ENCODE peak calls at places on chromosomes 6 and 20, in six cellular contexts. U, X, W, O, E and K are unnamed samples.

GRCh38 chr6:1285589-1286340 is 26.1 kb upstream of the FOXQ1 start:
- DNase-seq in U (peak), X (no peak), W (peak), O (no peak), E (no peak), K (no peak)

GRCh38 chr6:13275435-13275989 is 52.8 kb downstream of the TBC1D7 start:
- DNase-seq in U (no peak), X (no peak), W (no peak), O (no peak), E (no peak), K (no peak)

GRCh38 chr6:12818324-12818723 is 101.8 kb downstream of the PHACTR1 start:
- DNase-seq in U (no peak), X (no peak), W (no peak), O (no peak), E (no peak), K (no peak)

GRCh38 chr20:53621482-53622246 is 28.0 kb upstream of the ZNF217 start:
- DNase-seq in U (peak), X (peak), W (peak), O (peak), E (peak), K (peak)

GRCh38 chr6:111487656-111488055 is 4.6 kb upstream of the REV3L start:
- DNase-seq in U (no peak), X (no peak), W (no peak), O (no peak), E (no peak), K (no peak)

GRCh38 chr20:25063981-25064380 is 6.0 kb upstream of the ACSS1 start:
- DNase-seq in U (no peak), X (peak), W (no peak), O (no peak), E (no peak), K (no peak)

GRCh38 chr6:148359228-148359627 is 16.6 kb downstream of the SASH1 start:
- DNase-seq in U (no peak), X (no peak), W (no peak), O (no peak), E (no peak), K (no peak)

GRCh38 chr20:43691928-43692524 is 25.1 kb downstream of the MYBL2 start:
- DNase-seq in U (no peak), X (peak), W (peak), O (peak), E (no peak), K (no peak)

GRCh38 chr20:9028419-9028818 is 40.5 kb upstream of the PLCB4 start:
- DNase-seq in U (no peak), X (no peak), W (no peak), O (no peak), E (no peak), K (no peak)

GRCh38 chr20:62010551-62011402 is 54.9 kb downstream of the TAF4 start:
- DNase-seq in U (no peak), X (peak), W (peak), O (no peak), E (peak), K (no peak)

GRCh38 chr6:57297505-57297904 is 19.9 kb upstream of the PRIM2 start:
- DNase-seq in U (no peak), X (no peak), W (no peak), O (no peak), E (no peak), K (no peak)

GRCh38 chr6:149316108-149316727 is 1.3 kb upstream of the TAB2 start:
- DNase-seq in U (no peak), X (no peak), W (no peak), O (no peak), E (no peak), K (no peak)

GRCh38 chr6:32982702-32983492 is 14.5 kb downstream of the BRD2 start:
- DNase-seq in U (no peak), X (no peak), W (peak), O (no peak), E (no peak), K (no peak)

GRCh38 chr6:128500017-128500416 is 20.4 kb downstream of the PTPRK start:
- DNase-seq in U (no peak), X (no peak), W (no peak), O (no peak), E (no peak), K (no peak)

GRCh38 chr6:31729979-31730630 is 1.0 kb upstream of the DDAH2 start:
- DNase-seq in U (no peak), X (peak), W (peak), O (peak), E (peak), K (peak)